ENCODE peak calls at places on chromosomes 1 and 21, in four cellular contexts. O, E, F and A are unnamed samples.

GRCh38 chr1:116489231-116489697 is 81.6 kb downstream of the CD58 start:
- DNase-seq in F (no peak), E (no peak), O (no peak), A (no peak)

GRCh38 chr1:34742667-34743270 is 12.1 kb upstream of the GJB5 start:
- DNase-seq in O (peak; percentile 82), E (peak; percentile 83), F (peak; percentile 84), A (peak; percentile 69)

GRCh38 chr1:76668046-76668445 is 199.2 kb upstream of the ST6GALNAC5 start:
- DNase-seq in F (peak; percentile 4), E (no peak), O (no peak), A (no peak)

GRCh38 chr1:85692730-85693314 is 15.4 kb downstream of the ZNHIT6 start:
- DNase-seq in O (no peak), E (no peak), F (no peak), A (no peak)

GRCh38 chr1:217139513-217139912 is 416.3 kb upstream of the ESRRG start:
- DNase-seq in F (no peak), O (no peak), E (no peak), A (no peak)

GRCh38 chr1:3511306-3511705 is 56.8 kb downstream of the ARHGEF16 start:
- DNase-seq in E (no peak), F (no peak), O (no peak), A (no peak)

GRCh38 chr1:171138973-171139372 is 46.1 kb upstream of the FMO2 start:
- DNase-seq in F (no peak), O (no peak), E (no peak), A (no peak)

GRCh38 chr1:197672347-197672746 is 102.9 kb downstream of the DENND1B start:
- DNase-seq in E (no peak), O (no peak), F (no peak), A (no peak)

GRCh38 chr21:46004168-46004861 is 22.7 kb downstream of the COL6A1 start:
- DNase-seq in O (no peak), E (no peak), F (no peak), A (no peak)

GRCh38 chr1:6503884-6504602 is 12.6 kb upstream of the PLEKHG5 start:
- DNase-seq in O (no peak), E (no peak), F (no peak), A (no peak)

GRCh38 chr1:228413241-228414010 is 3.2 kb downstream of the TRIM17 start:
- DNase-seq in F (no peak), O (no peak), E (no peak), A (no peak)

GRCh38 chr1:212712451-212713303 is 13.0 kb upstream of the BATF3 start:
- DNase-seq in O (no peak), E (no peak), F (no peak), A (peak; percentile 66)

GRCh38 chr1:201026746-201027145 is 3.2 kb upstream of the KIF21B start:
- DNase-seq in E (no peak), F (no peak), O (no peak), A (no peak)

GRCh38 chr1:44315521-44315920 is 39.5 kb downstream of the ERI3 start:
- DNase-seq in O (no peak), E (no peak), F (no peak), A (no peak)

GRCh38 chr1:97901017-97901658 is 19.7 kb downstream of the DPYD start:
- DNase-seq in E (no peak), F (no peak), O (no peak), A (no peak)

GRCh38 chr1:2874207-2875165 is 73.0 kb upstream of the TTC34 start:
- DNase-seq in F (no peak), E (no peak), O (no peak), A (no peak)

GRCh38 chr1:81121324-81121723 is 679.4 kb upstream of the ADGRL2 start:
- DNase-seq in O (no peak), E (no peak), F (no peak), A (no peak)

GRCh38 chr1:118339431-118340146 is 154.6 kb upstream of the SPAG17 start:
- DNase-seq in F (no peak), O (no peak), E (no peak), A (no peak)

GRCh38 chr1:119733754-119734153 is 22.0 kb downstream of the PHGDH start:
- DNase-seq in E (no peak), O (no peak), F (no peak), A (no peak)

GRCh38 chr1:230825061-230825803 is 43.1 kb downstream of the C1orf198 start:
- DNase-seq in F (no peak), O (no peak), E (no peak), A (no peak)

GRCh38 chr1:62433861-62434611 is 2.8 kb upstream of the USP1 start:
- DNase-seq in E (no peak), F (no peak), O (no peak), A (peak; percentile 16)

GRCh38 chr1:55402676-55403464 is 187.7 kb upstream of the USP24 start:
- DNase-seq in F (no peak), E (no peak), O (no peak), A (no peak)

GRCh38 chr1:61170328-61171238 is 88.2 kb downstream of the NFIA start:
- DNase-seq in F (no peak), E (no peak), O (no peak), A (no peak)

GRCh38 chr1:31515061-31515775 is 61.1 kb upstream of the TINAGL1 start:
- DNase-seq in E (no peak), O (no peak), F (no peak), A (no peak)